ENCODE peak calls at places on chromosomes 12 and 14, in four cellular contexts. H, F, N and O are unnamed samples.

GRCh38 chr12:46222642-46223041 is 46.2 kb downstream of the SLC38A1 start:
- DNase-seq in H (no peak), F (no peak), N (no peak), O (peak)

GRCh38 chr12:110256780-110257431 is 24.1 kb upstream of the ATP2A2 start:
- DNase-seq in H (no peak), F (no peak), N (no peak), O (peak)

GRCh38 chr14:64388533-64389243 is 535 bp downstream of the MTHFD1 start:
- DNase-seq in H (no peak), F (peak), N (peak), O (no peak)

GRCh38 chr12:28137414-28137813 is 52.8 kb upstream of the CCDC91 start:
- DNase-seq in H (no peak), F (no peak), N (no peak), O (no peak)

GRCh38 chr12:92505373-92506340 is 197.1 kb upstream of the PLEKHG7 start:
- DNase-seq in H (peak), F (no peak), N (peak), O (peak)

GRCh38 chr14:103401223-103402214 is 16.3 kb downstream of the MARK3 start:
- DNase-seq in H (no peak), F (no peak), N (peak), O (no peak)

GRCh38 chr12:95574799-95575452 is 23.6 kb upstream of the USP44 start:
- DNase-seq in H (no peak), F (peak), N (peak), O (no peak)

GRCh38 chr12:89893972-89894706 is 185.5 kb upstream of the ATP2B1 start:
- DNase-seq in H (no peak), F (no peak), N (peak), O (no peak)

GRCh38 chr12:123938679-123939480 is 33.8 kb downstream of the CCDC92 start:
- DNase-seq in H (no peak), F (no peak), N (no peak), O (no peak)

GRCh38 chr12:118035194-118036041 is 18.9 kb downstream of the RFC5 start:
- DNase-seq in H (no peak), F (no peak), N (peak), O (no peak)

GRCh38 chr12:78085562-78086182 is 255.0 kb downstream of the NAV3 start:
- DNase-seq in H (no peak), F (no peak), N (peak), O (no peak)

GRCh38 chr12:95700316-95700785 is 90.2 kb downstream of the NTN4 start:
- DNase-seq in H (no peak), F (no peak), N (peak), O (no peak)

GRCh38 chr12:95809000-95809680 is 18.6 kb upstream of the NTN4 start:
- DNase-seq in H (no peak), F (no peak), N (no peak), O (no peak)

GRCh38 chr14:77507762-77508161 is 9.1 kb upstream of the ISM2 start:
- DNase-seq in H (no peak), F (no peak), N (no peak), O (no peak)

GRCh38 chr14:105196228-105196960 is 15.3 kb upstream of the NUDT14 start:
- DNase-seq in H (no peak), F (no peak), N (no peak), O (no peak)

GRCh38 chr12:84159245-84159644 is 753.4 kb downstream of the SLC6A15 start:
- DNase-seq in H (no peak), F (no peak), N (no peak), O (no peak)

GRCh38 chr12:43271659-43272058 is 280.3 kb downstream of the ADAMTS20 start:
- DNase-seq in H (no peak), F (no peak), N (no peak), O (no peak)

GRCh38 chr14:91980157-91980556 is 32.7 kb upstream of the FBLN5 start:
- DNase-seq in H (no peak), F (no peak), N (peak), O (no peak)

GRCh38 chr12:12474471-12474928 is 88.2 kb downstream of the DUSP16 start:
- DNase-seq in H (no peak), F (no peak), N (no peak), O (no peak)

GRCh38 chr14:104051092-104051813 is 34.2 kb upstream of the ASPG start:
- DNase-seq in H (no peak), F (no peak), N (no peak), O (no peak)

GRCh38 chr12:84763112-84763511 is 149.5 kb downstream of the SLC6A15 start:
- DNase-seq in H (no peak), F (no peak), N (peak), O (no peak)

GRCh38 chr14:73188501-73188903 is 48.8 kb upstream of the PAPLN start:
- DNase-seq in H (no peak), F (no peak), N (peak), O (no peak)

GRCh38 chr12:77625441-77625840 is 205.3 kb upstream of the NAV3 start:
- DNase-seq in H (no peak), F (no peak), N (peak), O (no peak)

GRCh38 chr14:72717220-72717619 is 176.7 kb downstream of the DPF3 start:
- DNase-seq in H (no peak), F (no peak), N (no peak), O (no peak)

GRCh38 chr14:89881839-89882238 is 72.7 kb downstream of the EFCAB11 start:
- DNase-seq in H (no peak), F (no peak), N (no peak), O (no peak)

GRCh38 chr12:70033310-70033709 is 208.3 kb downstream of the MYRFL start:
- DNase-seq in H (no peak), F (no peak), N (no peak), O (no peak)

GRCh38 chr14:103871596-103872480 is 24.5 kb upstream of the PPP1R13B start:
- DNase-seq in H (no peak), F (no peak), N (no peak), O (no peak)

GRCh38 chr14:30751646-30752416 is 122.5 kb upstream of the COCH start:
- DNase-seq in H (no peak), F (no peak), N (no peak), O (no peak)

GRCh38 chr12:2378835-2379330 is 326.1 kb downstream of the CACNA1C start:
- DNase-seq in H (no peak), F (no peak), N (no peak), O (no peak)

GRCh38 chr14:22824711-22825359 is 4.9 kb upstream of the MRPL52 start:
- DNase-seq in H (no peak), F (no peak), N (peak), O (peak)

GRCh38 chr12:74890237-74890599 is 319.4 kb downstream of the KCNC2 start:
- DNase-seq in H (no peak), F (no peak), N (peak), O (no peak)